ENCODE peak calls at places on chromosomes 16 and 17, in eight cellular contexts. V is adrenal gland, I is GM12878, O is Peyer's patch, K is transverse colon, Y is tibial nerve, B is heart left ventricle, J is uterus. R is an unnamed sample.

GRCh38 chr16:59651662-59652061 is 917.5 kb upstream of the GOT2 start:
- DNase-seq in V (no peak), I (no peak), O (no peak), K (no peak), Y (no peak), B (no peak), J (no peak), R (no peak)

GRCh38 chr16:1379054-1379862 is 27.5 kb downstream of the GNPTG start:
- DNase-seq in V (peak), I (no peak), O (peak), K (peak), Y (peak), B (peak), J (peak), R (peak)

GRCh38 chr16:89033304-89033703 is 56.3 kb upstream of the CBFA2T3 start:
- DNase-seq in V (no peak), I (no peak), O (no peak), K (no peak), Y (no peak), B (no peak), J (no peak), R (peak)

GRCh38 chr17:81734405-81735055 is 22.4 kb downstream of the SLC25A10 start:
- DNase-seq in V (no peak), I (no peak), O (no peak), K (peak), Y (no peak), B (no peak), J (no peak), R (peak)

GRCh38 chr17:76546556-76547182 is 6.8 kb downstream of the PRCD start:
- DNase-seq in V (no peak), I (no peak), O (no peak), K (no peak), Y (no peak), B (no peak), J (no peak), R (no peak)

GRCh38 chr17:51869387-51869786 is 289.1 kb downstream of the CA10 start:
- DNase-seq in V (peak), I (no peak), O (no peak), K (no peak), Y (no peak), B (no peak), J (no peak), R (no peak)

GRCh38 chr16:12245923-12246290 is 269.4 kb downstream of the SNX29 start:
- DNase-seq in V (no peak), I (no peak), O (no peak), K (no peak), Y (no peak), B (no peak), J (no peak), R (no peak)

GRCh38 chr16:180921-181667 is 835 bp downstream of the HBQ1 start:
- DNase-seq in V (peak), I (peak), O (peak), K (peak), Y (peak), B (peak), J (peak), R (peak)

GRCh38 chr17:45411348-45412105 is 21.1 kb downstream of the ARHGAP27 start:
- DNase-seq in V (no peak), I (no peak), O (no peak), K (peak), Y (no peak), B (peak), J (no peak), R (no peak)

GRCh38 chr16:27689711-27690110 is 139.8 kb downstream of the KATNIP start:
- DNase-seq in V (no peak), I (no peak), O (no peak), K (no peak), Y (no peak), B (peak), J (no peak), R (no peak)

GRCh38 chr17:74156878-74157277 is 46.6 kb upstream of the RPL38 start:
- DNase-seq in V (no peak), I (no peak), O (no peak), K (no peak), Y (no peak), B (no peak), J (no peak), R (no peak)

GRCh38 chr17:4386406-4386805 is 19.9 kb upstream of the UBE2G1 start:
- DNase-seq in V (no peak), I (no peak), O (no peak), K (no peak), Y (no peak), B (no peak), J (no peak), R (no peak)

GRCh38 chr17:51079049-51079448 is 41.6 kb downstream of the SPAG9 start:
- DNase-seq in V (no peak), I (no peak), O (no peak), K (no peak), Y (no peak), B (no peak), J (no peak), R (no peak)

GRCh38 chr17:76271669-76272540 is 6.8 kb downstream of the UBALD2 start:
- DNase-seq in V (no peak), I (peak), O (peak), K (peak), Y (no peak), B (no peak), J (no peak), R (no peak)

GRCh38 chr17:81926451-81927144 is 937 bp downstream of the MAFG start:
- DNase-seq in V (peak), I (no peak), O (peak), K (peak), Y (peak), B (peak), J (peak), R (peak)

GRCh38 chr17:74287203-74287602 is 13.2 kb downstream of the DNAI2 start:
- DNase-seq in V (no peak), I (no peak), O (no peak), K (no peak), Y (no peak), B (no peak), J (no peak), R (no peak)

GRCh38 chr16:56352351-56353053 is 72.8 kb downstream of the AMFR start:
- DNase-seq in V (no peak), I (no peak), O (no peak), K (no peak), Y (no peak), B (peak), J (no peak), R (peak)

GRCh38 chr16:71911121-71911520 is 15.8 kb downstream of the IST1 start:
- DNase-seq in V (no peak), I (no peak), O (no peak), K (peak), Y (no peak), B (no peak), J (no peak), R (no peak)

GRCh38 chr17:72788950-72789585 is 303.4 kb downstream of the SLC39A11 start:
- DNase-seq in V (no peak), I (no peak), O (no peak), K (no peak), Y (no peak), B (no peak), J (no peak), R (no peak)

GRCh38 chr16:13856398-13856797 is 63.6 kb upstream of the ERCC4 start:
- DNase-seq in V (no peak), I (no peak), O (no peak), K (no peak), Y (no peak), B (no peak), J (no peak), R (no peak)

GRCh38 chr17:68301438-68301959 is 10.2 kb downstream of the ARSG start:
- DNase-seq in V (no peak), I (no peak), O (no peak), K (no peak), Y (no peak), B (no peak), J (no peak), R (no peak)

GRCh38 chr17:76388966-76389888 is 4.8 kb downstream of the SPHK1 start:
- DNase-seq in V (no peak), I (no peak), O (no peak), K (no peak), Y (no peak), B (no peak), J (no peak), R (no peak)

GRCh38 chr16:55734665-55735064 is 78.9 kb downstream of the SLC6A2 start:
- DNase-seq in V (no peak), I (no peak), O (no peak), K (no peak), Y (no peak), B (no peak), J (no peak), R (no peak)

GRCh38 chr17:1535737-1536136 is 19.3 kb upstream of the INPP5K start:
- DNase-seq in V (no peak), I (no peak), O (no peak), K (no peak), Y (no peak), B (no peak), J (no peak), R (no peak)

GRCh38 chr16:77987772-77988171 is 34.6 kb upstream of the CLEC3A start:
- DNase-seq in V (no peak), I (no peak), O (no peak), K (no peak), Y (no peak), B (no peak), J (no peak), R (no peak)

GRCh38 chr17:77125432-77125901 is 15.3 kb upstream of the SEC14L1 start:
- DNase-seq in V (no peak), I (no peak), O (no peak), K (no peak), Y (no peak), B (no peak), J (no peak), R (no peak)

GRCh38 chr17:79936661-79937434 is 97.6 kb upstream of the CBX4 start:
- DNase-seq in V (no peak), I (no peak), O (peak), K (no peak), Y (no peak), B (no peak), J (no peak), R (no peak)

GRCh38 chr17:15649861-15650391 is 30.4 kb upstream of the FBXW10B start:
- DNase-seq in V (peak), I (no peak), O (no peak), K (peak), Y (peak), B (peak), J (peak), R (no peak)

GRCh38 chr16:57468346-57468745 is 5.9 kb downstream of the POLR2C start:
- DNase-seq in V (no peak), I (no peak), O (no peak), K (no peak), Y (no peak), B (no peak), J (no peak), R (no peak)

GRCh38 chr16:57464523-57464922 is 2.0 kb downstream of the POLR2C start:
- DNase-seq in V (no peak), I (no peak), O (no peak), K (no peak), Y (no peak), B (no peak), J (no peak), R (no peak)

GRCh38 chr16:57462978-57463362 is 491 bp downstream of the POLR2C start:
- DNase-seq in V (no peak), I (no peak), O (no peak), K (no peak), Y (no peak), B (no peak), J (no peak), R (no peak)

GRCh38 chr16:57462209-57462977 is at the start of gene POLR2C:
- DNase-seq in V (peak), I (peak), O (peak), K (peak), Y (peak), B (peak), J (peak), R (peak)
- TF ChIP-seq POLR2A in V (peak), I (peak), O (peak), K (peak), Y (peak), B (peak), J (peak), R (peak)

GRCh38 chr17:43983515-43984411 is 20.7 kb upstream of the NAGS start:
- DNase-seq in V (peak), I (no peak), O (no peak), K (peak), Y (no peak), B (peak), J (no peak), R (peak)
- H3K27ac ChIP-seq in V (no peak), I (no peak), O (no peak), K (no peak), Y (no peak), B (peak), J (no peak), R (no peak)

DNA sequence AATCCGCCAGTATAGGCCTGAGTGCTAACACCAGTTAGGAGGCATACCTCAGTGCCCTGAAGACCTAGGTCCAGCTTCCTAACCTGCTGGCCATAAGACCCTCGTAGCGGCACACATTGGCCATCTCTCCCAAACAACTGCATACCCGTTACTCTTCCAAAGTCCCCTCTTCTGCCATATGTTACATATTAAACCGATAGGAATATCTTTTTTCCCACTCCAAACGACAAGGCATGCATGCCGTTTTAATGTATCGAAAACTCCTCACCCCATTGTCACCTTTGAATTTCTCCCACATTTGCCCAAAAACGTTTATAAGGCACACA is 721 bp upstream of the AXIN2 start:
- DNase-seq in V (no peak), I (no peak), O (no peak), K (no peak), Y (no peak), B (no peak), J (no peak), R (no peak)
- TF ChIP-seq POLR2A in V (no peak), I (no peak), O (no peak), K (no peak), Y (no peak), B (no peak), J (no peak), R (no peak)

GRCh38 chr17:17141279-17141678 is 64.9 kb downstream of the PLD6 start:
- DNase-seq in V (no peak), I (no peak), O (no peak), K (no peak), Y (no peak), B (no peak), J (no peak), R (peak)
- H3K27ac ChIP-seq in V (no peak), I (no peak), O (no peak), K (no peak), Y (peak), B (peak), J (peak), R (no peak)

DNA sequence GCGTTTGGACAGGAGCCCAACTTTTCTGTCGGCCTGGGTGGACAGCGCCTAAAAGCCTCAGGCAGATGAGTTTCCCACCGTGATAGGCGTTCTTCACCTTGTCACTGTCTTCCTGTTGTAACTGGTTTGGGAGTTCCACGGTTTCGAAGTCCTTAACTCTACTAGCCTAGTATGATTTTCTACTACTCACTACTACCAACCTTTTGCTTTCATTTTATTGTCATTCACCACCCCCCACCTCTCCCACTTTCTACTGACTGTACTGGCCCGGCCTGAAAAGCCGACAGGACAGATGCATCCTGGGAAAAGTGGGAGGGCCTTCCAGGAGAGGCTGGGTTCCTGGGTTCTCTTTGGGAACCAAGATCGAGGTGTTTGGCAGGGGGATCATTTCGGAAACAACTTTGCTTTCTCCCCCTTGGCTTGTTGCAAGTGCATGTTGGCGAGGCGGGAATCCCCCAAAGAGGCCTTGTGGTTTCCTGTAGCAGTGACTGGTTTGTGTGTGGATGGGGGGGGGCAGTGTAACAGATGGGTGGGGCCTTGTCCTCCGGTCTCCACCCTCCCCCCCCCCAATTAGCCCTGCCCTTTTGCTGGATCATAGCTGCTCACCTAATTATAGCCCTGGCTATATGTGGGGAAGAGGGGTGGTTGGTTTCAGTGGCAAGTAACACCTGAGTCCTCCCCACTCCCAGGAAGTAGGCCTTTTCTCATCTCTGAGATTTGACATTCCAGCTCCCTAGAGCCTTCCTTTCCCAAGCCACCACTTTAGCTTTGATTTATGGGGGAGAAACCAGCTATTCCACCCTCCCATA is 1.4 kb downstream of the EIF5A start:
- DNase-seq in V (peak), I (peak), O (peak), K (peak), Y (peak), B (peak), J (peak), R (peak)
- TF ChIP-seq POLR2A in V (peak), I (peak), O (peak), K (peak), Y (peak), B (peak), J (peak), R (peak)

R was measured in right lobe of liver.